ENCODE peak calls at places on chromosomes 6 and 20, in nine cellular contexts. E, I, U, P, G, J, Z, R and M are unnamed samples.

GRCh38 chr6:13700232-13700631 is 11.4 kb downstream of the RANBP9 start:
- DNase-seq in E (no peak), I (no peak), U (no peak), P (no peak), G (no peak), J (no peak), Z (no peak), R (no peak), M (no peak)

GRCh38 chr6:35062676-35063574 is 78.2 kb downstream of the TCP11 start:
- DNase-seq in E (no peak), I (no peak), U (no peak), P (no peak), G (no peak), J (no peak), Z (no peak), R (no peak), M (peak; percentile 12)

GRCh38 chr6:42460892-42461291 is 9.2 kb upstream of the TRERF1 start:
- DNase-seq in E (no peak), I (no peak), U (no peak), P (no peak), G (peak; percentile 9), J (no peak), Z (no peak), R (no peak), M (no peak)

GRCh38 chr6:28940859-28941680 is 17.3 kb upstream of the TRIM27 start:
- DNase-seq in E (peak; percentile 91), I (peak; percentile 50), U (peak; percentile 89), P (peak; percentile 73), G (peak; percentile 92), J (peak; percentile 82), Z (peak; percentile 93), R (peak; percentile 77), M (peak; percentile 40)

GRCh38 chr20:35171753-35172433 is at the start of gene PROCR:
- DNase-seq in E (peak; percentile 93), I (peak; percentile 88), U (no peak), P (peak; percentile 71), G (peak; percentile 91), J (peak; percentile 86), Z (peak; percentile 87), R (peak; percentile 34), M (no peak)

GRCh38 chr6:24522090-24522820 is 27.5 kb downstream of the ALDH5A1 start:
- DNase-seq in E (peak; percentile 10), I (no peak), U (peak; percentile 78), P (no peak), G (no peak), J (peak; percentile 11), Z (peak; percentile 11), R (no peak), M (peak; percentile 53)

GRCh38 chr20:60057123-60057865 is 99.1 kb downstream of the CDH26 start:
- DNase-seq in E (peak; percentile 60), I (peak; percentile 59), U (peak; percentile 63), P (peak; percentile 54), G (peak; percentile 70), J (peak; percentile 28), Z (peak; percentile 86), R (peak; percentile 70), M (peak; percentile 74)

GRCh38 chr6:85690071-85690470 is 47.4 kb upstream of the SYNCRIP start:
- DNase-seq in E (no peak), I (no peak), U (no peak), P (no peak), G (no peak), J (no peak), Z (no peak), R (no peak), M (no peak)

GRCh38 chr6:40852667-40853383 is 186.2 kb downstream of the UNC5CL start:
- DNase-seq in E (peak; percentile 1), I (no peak), U (peak; percentile 3), P (peak; percentile 16), G (no peak), J (no peak), Z (peak; percentile 67), R (peak; percentile 40), M (no peak)
- TF ChIP-seq CTCF in E (peak; percentile 38), I (peak; percentile 44), U (peak; percentile 44), P (no peak), G (peak; percentile 54), J (no peak), Z (peak; percentile 57), R (peak; percentile 61), M (no peak)

GRCh38 chr6:99589290-99589672 is 17.4 kb upstream of the PRDM13 start:
- DNase-seq in E (no peak), I (no peak), U (no peak), P (no peak), G (no peak), J (no peak), Z (peak; percentile 65), R (no peak), M (peak; percentile 37)

GRCh38 chr6:99587792-99588191 is 18.8 kb upstream of the PRDM13 start:
- DNase-seq in E (no peak), I (no peak), U (no peak), P (no peak), G (no peak), J (no peak), Z (no peak), R (no peak), M (no peak)

GRCh38 chr6:99589907-99590493 is 16.6 kb upstream of the PRDM13 start:
- DNase-seq in E (no peak), I (no peak), U (no peak), P (no peak), G (no peak), J (no peak), Z (no peak), R (no peak), M (no peak)

GRCh38 chr6:99590728-99591672 is 15.6 kb upstream of the PRDM13 start:
- DNase-seq in E (no peak), I (no peak), U (no peak), P (no peak), G (no peak), J (no peak), Z (peak; percentile 72), R (no peak), M (no peak)

DNA sequence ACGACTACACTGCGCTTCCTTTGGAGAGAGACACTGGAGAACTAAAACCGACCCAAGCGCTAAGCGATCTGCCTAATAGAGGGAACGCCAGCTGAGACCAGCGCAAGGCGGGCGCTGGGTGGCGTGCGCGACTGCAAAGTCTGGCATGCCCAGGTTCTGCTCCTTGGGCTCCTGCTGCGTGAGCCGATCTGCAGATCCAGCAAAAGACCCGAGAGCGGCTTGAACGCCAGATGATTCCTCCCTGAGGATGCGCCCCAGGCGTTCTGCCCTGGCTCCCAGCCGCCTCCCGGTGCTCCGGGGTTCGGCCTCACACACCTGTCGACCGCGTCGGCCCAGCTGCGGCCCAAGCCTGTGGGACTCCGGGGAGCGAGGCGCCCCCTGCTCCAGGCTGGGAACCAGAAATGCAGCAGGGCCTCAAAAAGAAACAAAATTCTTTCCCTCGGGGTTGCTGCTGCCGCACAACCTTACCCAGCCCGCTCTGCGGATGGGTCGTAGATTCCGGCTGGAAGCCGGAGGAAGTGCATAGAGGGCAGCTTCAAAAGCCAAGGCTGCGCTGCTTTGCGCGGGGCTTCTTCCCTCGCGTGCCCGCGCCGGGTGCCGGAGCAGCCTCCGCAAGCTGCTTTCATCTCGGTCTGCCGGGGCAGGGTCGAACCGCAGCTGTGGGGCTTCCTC is 17.9 kb upstream of the PRDM13 start:
- DNase-seq in E (peak; percentile 74), I (peak; percentile 50), U (peak; percentile 88), P (peak; percentile 81), G (peak; percentile 73), J (peak; percentile 59), Z (peak; percentile 93), R (peak; percentile 73), M (peak; percentile 68)
- TF ChIP-seq CTCF in E (peak; percentile 50), I (peak; percentile 60), U (peak; percentile 86), P (peak; percentile 23), G (peak; percentile 58), J (no peak), Z (peak; percentile 87), R (peak; percentile 59), M (peak; percentile 91)

DNA sequence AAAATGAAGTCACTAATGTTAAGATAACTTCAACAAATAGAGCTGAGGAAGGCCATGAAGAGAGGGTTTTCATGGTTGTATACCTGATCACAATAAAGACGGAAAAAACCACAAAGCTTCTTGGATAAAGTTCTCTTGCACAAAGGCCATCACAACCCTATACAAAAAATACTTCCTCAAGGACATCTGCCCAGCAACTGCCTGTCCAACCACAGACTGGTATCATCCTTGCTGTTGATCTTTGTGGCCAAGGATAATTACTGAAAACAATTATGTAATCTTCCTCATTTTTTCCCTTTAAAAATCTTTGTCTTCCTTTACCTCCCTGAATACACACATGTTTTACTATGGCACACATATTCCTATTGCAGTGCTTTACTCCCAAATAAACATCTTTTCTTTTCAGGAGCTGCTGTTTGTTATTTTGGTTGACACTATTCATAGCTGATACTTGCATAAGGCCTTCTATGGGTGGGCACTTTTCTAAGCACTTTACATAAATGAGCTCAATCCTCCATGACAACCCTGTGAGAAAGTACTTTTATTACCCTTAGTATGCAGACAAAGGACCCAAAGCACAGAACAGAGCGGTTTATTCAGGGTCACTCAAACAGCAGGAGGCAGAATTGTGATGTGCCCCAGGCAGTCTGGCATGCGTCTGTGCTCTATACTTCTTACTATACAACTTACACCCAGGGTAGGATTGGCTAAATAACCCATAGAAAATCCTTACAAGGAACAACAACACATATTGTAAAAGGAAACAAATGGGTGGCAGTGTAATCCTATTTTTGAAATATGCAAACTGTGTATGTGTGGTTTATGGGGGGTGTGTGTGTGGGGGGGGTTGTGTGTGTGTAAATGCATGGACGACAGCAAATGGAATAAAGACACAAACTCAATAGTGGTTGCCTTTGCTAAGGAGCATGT is 35.0 kb downstream of the SNRNP48 start:
- DNase-seq in E (no peak), I (no peak), U (no peak), P (no peak), G (no peak), J (no peak), Z (peak; percentile 24), R (no peak), M (no peak)
- TF ChIP-seq CTCF in E (no peak), I (no peak), U (no peak), P (no peak), G (no peak), J (no peak), Z (peak; percentile 7), R (no peak), M (no peak)

GRCh38 chr6:96468281-96468680 is 53.3 kb upstream of the UFL1 start:
- DNase-seq in E (no peak), I (no peak), U (no peak), P (no peak), G (peak; percentile 6), J (no peak), Z (no peak), R (no peak), M (no peak)

GRCh38 chr6:96466149-96466863 is 55.3 kb upstream of the UFL1 start:
- DNase-seq in E (no peak), I (no peak), U (peak; percentile 21), P (no peak), G (no peak), J (no peak), Z (no peak), R (no peak), M (no peak)

GRCh38 chr6:96469312-96469711 is 52.3 kb upstream of the UFL1 start:
- DNase-seq in E (no peak), I (no peak), U (no peak), P (no peak), G (no peak), J (no peak), Z (no peak), R (no peak), M (no peak)

GRCh38 chr6:96468681-96469224 is 52.9 kb upstream of the UFL1 start:
- DNase-seq in E (no peak), I (no peak), U (peak; percentile 3), P (peak; percentile 15), G (peak; percentile 11), J (no peak), Z (peak; percentile 50), R (no peak), M (no peak)

DNA sequence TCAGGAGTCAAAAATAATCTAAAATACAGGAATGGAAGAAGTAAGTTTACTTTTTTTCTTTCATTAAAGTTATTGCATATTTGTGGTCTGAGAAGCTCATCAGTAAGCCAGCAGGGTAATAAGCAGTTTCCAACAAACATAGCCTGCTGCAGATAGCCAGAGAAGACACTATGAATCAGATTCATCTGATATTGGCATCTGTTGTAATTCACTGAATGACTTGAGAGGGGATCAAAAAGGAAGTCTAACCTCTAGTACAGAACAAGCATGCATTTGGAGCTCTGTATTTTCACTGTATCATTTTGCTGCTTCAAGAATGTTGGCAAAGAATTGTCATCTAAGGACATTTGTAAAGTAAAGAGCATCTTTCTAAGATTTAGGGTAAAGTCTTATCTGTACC is 53.8 kb upstream of the UFL1 start:
- DNase-seq in E (no peak), I (no peak), U (no peak), P (no peak), G (no peak), J (no peak), Z (no peak), R (no peak), M (no peak)
- TF ChIP-seq CTCF in E (no peak), I (no peak), U (no peak), P (no peak), G (no peak), J (no peak), Z (no peak), R (no peak), M (no peak)